ENCODE peak calls at places on chromosomes 11 and 22, in eight cellular contexts. A, K, F, V, Y, L, G and J are unnamed samples.

GRCh38 chr11:103326070-103326794 is 217.0 kb downstream of the DYNC2H1 start:
- DNase-seq in A (peak), K (no peak), F (peak), V (no peak), Y (peak), L (peak), G (peak), J (peak)

GRCh38 chr11:118410055-118410745 is 8.8 kb downstream of the ATP5MG start:
- DNase-seq in A (no peak), K (no peak), F (peak), V (no peak), Y (no peak), L (no peak), G (no peak), J (no peak)

GRCh38 chr11:1746956-1747752 is 3.2 kb downstream of the IFITM10 start:
- DNase-seq in A (no peak), K (no peak), F (no peak), V (no peak), Y (no peak), L (no peak), G (no peak), J (no peak)

GRCh38 chr22:19625331-19626041 is 88.8 kb upstream of the SEPTIN5 start:
- DNase-seq in A (no peak), K (no peak), F (no peak), V (no peak), Y (no peak), L (no peak), G (no peak), J (no peak)

GRCh38 chr22:25682071-25682470 is 59.9 kb upstream of the MYO18B start:
- DNase-seq in A (no peak), K (no peak), F (no peak), V (no peak), Y (no peak), L (no peak), G (no peak), J (no peak)

GRCh38 chr11:66020618-66021357 is 5.5 kb downstream of the CATSPER1 start:
- DNase-seq in A (no peak), K (no peak), F (no peak), V (no peak), Y (peak), L (peak), G (no peak), J (no peak)

GRCh38 chr11:60777572-60777971 is 7.6 kb upstream of the MS4A10 start:
- DNase-seq in A (no peak), K (no peak), F (no peak), V (no peak), Y (no peak), L (peak), G (no peak), J (no peak)

GRCh38 chr11:67673902-67674301 is 521 bp downstream of the ALDH3B2 start:
- DNase-seq in A (no peak), K (no peak), F (no peak), V (no peak), Y (no peak), L (no peak), G (no peak), J (no peak)

GRCh38 chr22:42754658-42755057 is 34.0 kb upstream of the A4GALT start:
- DNase-seq in A (no peak), K (no peak), F (no peak), V (no peak), Y (peak), L (peak), G (no peak), J (no peak)

GRCh38 chr22:26763633-26764295 is 106.4 kb downstream of the MIAT start:
- DNase-seq in A (no peak), K (no peak), F (no peak), V (no peak), Y (no peak), L (peak), G (no peak), J (no peak)

GRCh38 chr11:21556936-21557335 is 635.9 kb upstream of the ANO5 start:
- DNase-seq in A (no peak), K (no peak), F (no peak), V (no peak), Y (no peak), L (no peak), G (no peak), J (no peak)

GRCh38 chr11:2929511-2929879 is 275 bp upstream of the PHLDA2 start:
- DNase-seq in A (no peak), K (no peak), F (no peak), V (no peak), Y (peak), L (peak), G (no peak), J (peak)

GRCh38 chr11:103652013-103652412 is 384.4 kb upstream of the DDI1 start:
- DNase-seq in A (no peak), K (no peak), F (no peak), V (no peak), Y (no peak), L (peak), G (no peak), J (no peak)